ENCODE peak calls at places on chromosomes 4 and X, in nine cellular contexts. One of them, this sample, is unnamed.

GRCh38 chrX:46327229-46328081 is 217.8 kb downstream of the ZNF674 start:
- DNase-seq in A549: peak
- DNase-seq in testis: peak
- DNase-seq in IMR-90: no peak
- DNase-seq in right lobe of liver: peak
- DNase-seq in upper lobe of left lung: peak
- DNase-seq in breast epithelium: peak
- DNase-seq in lower leg skin: no peak
- DNase-seq in tibial nerve: no peak
- DNase-seq in this sample: no peak

GRCh38 chr4:113476800-113477199 is 284.7 kb downstream of the CAMK2D start:
- DNase-seq in A549: no peak
- DNase-seq in testis: no peak
- DNase-seq in IMR-90: peak
- DNase-seq in right lobe of liver: no peak
- DNase-seq in upper lobe of left lung: no peak
- DNase-seq in breast epithelium: no peak
- DNase-seq in lower leg skin: no peak
- DNase-seq in tibial nerve: no peak
- DNase-seq in this sample: no peak

GRCh38 chr4:108543359-108543968 is 76.9 kb upstream of the RPL34 start:
- DNase-seq in A549: no peak
- DNase-seq in testis: no peak
- DNase-seq in IMR-90: no peak
- DNase-seq in right lobe of liver: no peak
- DNase-seq in upper lobe of left lung: no peak
- DNase-seq in breast epithelium: no peak
- DNase-seq in lower leg skin: no peak
- DNase-seq in tibial nerve: no peak
- DNase-seq in this sample: no peak

GRCh38 chrX:100410083-100410590 is at the start of gene PCDH19:
- DNase-seq in A549: peak
- DNase-seq in testis: peak
- DNase-seq in IMR-90: peak
- DNase-seq in right lobe of liver: peak
- DNase-seq in upper lobe of left lung: no peak
- DNase-seq in breast epithelium: no peak
- DNase-seq in lower leg skin: no peak
- DNase-seq in tibial nerve: peak
- DNase-seq in this sample: peak

GRCh38 chr4:129344058-129344457 is 248.1 kb downstream of the C4orf33 start:
- DNase-seq in A549: peak
- DNase-seq in testis: peak
- DNase-seq in IMR-90: peak
- DNase-seq in right lobe of liver: no peak
- DNase-seq in upper lobe of left lung: peak
- DNase-seq in breast epithelium: no peak
- DNase-seq in lower leg skin: no peak
- DNase-seq in tibial nerve: no peak
- DNase-seq in this sample: peak

GRCh38 chrX:74535211-74535621 is 79.2 kb downstream of the RLIM start:
- DNase-seq in A549: no peak
- DNase-seq in testis: peak
- DNase-seq in IMR-90: peak
- DNase-seq in right lobe of liver: no peak
- DNase-seq in upper lobe of left lung: peak
- DNase-seq in breast epithelium: no peak
- DNase-seq in lower leg skin: no peak
- DNase-seq in tibial nerve: no peak
- DNase-seq in this sample: peak

GRCh38 chrX:121581885-121582284 is 534.5 kb downstream of the GLUD2 start:
- DNase-seq in A549: no peak
- DNase-seq in testis: no peak
- DNase-seq in IMR-90: no peak
- DNase-seq in right lobe of liver: no peak
- DNase-seq in upper lobe of left lung: no peak
- DNase-seq in breast epithelium: no peak
- DNase-seq in lower leg skin: no peak
- DNase-seq in tibial nerve: no peak
- DNase-seq in this sample: no peak

GRCh38 chrX:115337735-115338134 is 48.2 kb downstream of the LUZP4 start:
- DNase-seq in A549: no peak
- DNase-seq in testis: no peak
- DNase-seq in IMR-90: peak
- DNase-seq in right lobe of liver: no peak
- DNase-seq in upper lobe of left lung: no peak
- DNase-seq in breast epithelium: no peak
- DNase-seq in lower leg skin: no peak
- DNase-seq in tibial nerve: no peak
- DNase-seq in this sample: no peak

GRCh38 chr4:102439835-102440234 is 61.3 kb upstream of the NFKB1 start:
- DNase-seq in A549: peak
- DNase-seq in testis: no peak
- DNase-seq in IMR-90: peak
- DNase-seq in right lobe of liver: no peak
- DNase-seq in upper lobe of left lung: no peak
- DNase-seq in breast epithelium: no peak
- DNase-seq in lower leg skin: no peak
- DNase-seq in tibial nerve: no peak
- DNase-seq in this sample: peak

GRCh38 chr4:3322059-3322550 is 29.3 kb downstream of the RGS12 start:
- DNase-seq in A549: no peak
- DNase-seq in testis: no peak
- DNase-seq in IMR-90: peak
- DNase-seq in right lobe of liver: no peak
- DNase-seq in upper lobe of left lung: no peak
- DNase-seq in breast epithelium: no peak
- DNase-seq in lower leg skin: peak
- DNase-seq in tibial nerve: no peak
- DNase-seq in this sample: no peak

GRCh38 chr4:15740764-15741404 is 37.2 kb upstream of the CD38 start:
- DNase-seq in A549: no peak
- DNase-seq in testis: no peak
- DNase-seq in IMR-90: no peak
- DNase-seq in right lobe of liver: peak
- DNase-seq in upper lobe of left lung: no peak
- DNase-seq in breast epithelium: no peak
- DNase-seq in lower leg skin: no peak
- DNase-seq in tibial nerve: no peak
- DNase-seq in this sample: no peak

GRCh38 chrX:69128573-69128972 is 36.7 kb downstream of the PJA1 start:
- DNase-seq in A549: no peak
- DNase-seq in testis: peak
- DNase-seq in IMR-90: no peak
- DNase-seq in right lobe of liver: no peak
- DNase-seq in upper lobe of left lung: no peak
- DNase-seq in breast epithelium: no peak
- DNase-seq in lower leg skin: no peak
- DNase-seq in tibial nerve: no peak
- DNase-seq in this sample: no peak

GRCh38 chr4:159105761-159106243 is 2.9 kb downstream of the RAPGEF2 start:
- DNase-seq in A549: no peak
- DNase-seq in testis: no peak
- DNase-seq in IMR-90: peak
- DNase-seq in right lobe of liver: no peak
- DNase-seq in upper lobe of left lung: no peak
- DNase-seq in breast epithelium: no peak
- DNase-seq in lower leg skin: no peak
- DNase-seq in tibial nerve: no peak
- DNase-seq in this sample: peak

GRCh38 chrX:26851981-26852380 is 611.2 kb downstream of the PPP4R3C start:
- DNase-seq in A549: no peak
- DNase-seq in testis: no peak
- DNase-seq in IMR-90: no peak
- DNase-seq in right lobe of liver: no peak
- DNase-seq in upper lobe of left lung: no peak
- DNase-seq in breast epithelium: no peak
- DNase-seq in lower leg skin: no peak
- DNase-seq in tibial nerve: no peak
- DNase-seq in this sample: no peak

GRCh38 chrX:10433296-10433965 is 187.0 kb downstream of the MID1 start:
- DNase-seq in A549: no peak
- DNase-seq in testis: no peak
- DNase-seq in IMR-90: no peak
- DNase-seq in right lobe of liver: no peak
- DNase-seq in upper lobe of left lung: no peak
- DNase-seq in breast epithelium: no peak
- DNase-seq in lower leg skin: no peak
- DNase-seq in tibial nerve: no peak
- DNase-seq in this sample: no peak

GRCh38 chrX:42755820-42756219 is 22.1 kb downstream of the PPP1R2C start:
- DNase-seq in A549: peak
- DNase-seq in testis: peak
- DNase-seq in IMR-90: peak
- DNase-seq in right lobe of liver: no peak
- DNase-seq in upper lobe of left lung: peak
- DNase-seq in breast epithelium: peak
- DNase-seq in lower leg skin: peak
- DNase-seq in tibial nerve: peak
- DNase-seq in this sample: no peak

DNA sequence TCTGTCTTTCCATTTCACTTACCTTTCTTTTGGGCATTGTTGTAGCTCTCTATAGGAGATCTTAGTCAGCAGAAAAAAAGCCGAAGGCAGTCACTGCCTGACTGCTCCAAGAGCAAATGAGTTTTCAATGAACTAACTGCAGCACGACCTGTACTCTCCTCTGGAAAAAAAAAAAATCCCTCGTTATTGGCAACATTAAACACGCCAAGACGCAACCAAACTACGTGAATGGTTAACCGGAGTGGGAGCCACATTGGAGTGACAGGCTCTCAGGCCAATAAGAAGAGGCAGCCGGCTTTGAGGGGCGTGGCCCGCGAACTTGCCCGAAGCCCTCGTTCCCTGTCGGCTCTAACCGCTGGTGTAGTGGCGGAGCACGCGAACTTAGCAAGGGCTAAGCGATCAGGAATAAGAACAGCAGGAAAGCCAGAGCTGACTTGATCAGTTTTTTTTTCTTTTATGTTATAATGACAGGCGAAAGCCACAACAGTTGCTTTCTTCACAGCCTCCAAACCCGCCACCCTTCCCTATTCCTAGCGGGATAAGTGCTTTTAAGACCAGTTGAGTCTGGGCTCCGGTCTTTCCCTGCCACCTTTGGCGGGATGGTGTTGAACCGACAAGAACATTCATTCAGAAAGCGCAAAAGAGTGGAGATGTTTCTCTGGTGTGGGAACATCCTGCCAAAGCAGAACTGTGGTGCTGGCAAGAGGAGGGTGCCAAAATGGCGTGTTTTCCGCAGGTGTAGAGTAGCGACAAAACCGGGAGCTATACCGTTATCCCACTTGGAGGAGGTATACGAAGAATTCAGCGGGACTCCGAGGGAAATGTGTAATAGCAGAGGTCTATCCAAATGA is 80.0 kb downstream of the HMGN5 start:
- DNase-seq in A549: peak
- DNase-seq in testis: peak
- DNase-seq in IMR-90: peak
- DNase-seq in right lobe of liver: peak
- DNase-seq in upper lobe of left lung: peak
- DNase-seq in breast epithelium: peak
- DNase-seq in lower leg skin: peak
- DNase-seq in tibial nerve: peak
- DNase-seq in this sample: peak
- TF ChIP-seq POLR2A in A549: no peak
- TF ChIP-seq POLR2A in testis: no peak
- TF ChIP-seq POLR2A in IMR-90: no peak
- TF ChIP-seq POLR2A in right lobe of liver: peak
- TF ChIP-seq POLR2A in upper lobe of left lung: no peak
- TF ChIP-seq POLR2A in breast epithelium: no peak
- TF ChIP-seq POLR2A in lower leg skin: no peak
- TF ChIP-seq POLR2A in tibial nerve: peak
- TF ChIP-seq POLR2A in this sample: peak

GRCh38 chr4:132330994-132331393 is 818.1 kb upstream of the PCDH10 start:
- DNase-seq in A549: no peak
- DNase-seq in testis: no peak
- DNase-seq in IMR-90: no peak
- DNase-seq in right lobe of liver: no peak
- DNase-seq in upper lobe of left lung: no peak
- DNase-seq in breast epithelium: no peak
- DNase-seq in lower leg skin: no peak
- DNase-seq in tibial nerve: no peak
- DNase-seq in this sample: no peak

GRCh38 chr4:132334081-132334480 is 815.0 kb upstream of the PCDH10 start:
- DNase-seq in A549: no peak
- DNase-seq in testis: no peak
- DNase-seq in IMR-90: peak
- DNase-seq in right lobe of liver: no peak
- DNase-seq in upper lobe of left lung: no peak
- DNase-seq in breast epithelium: no peak
- DNase-seq in lower leg skin: no peak
- DNase-seq in tibial nerve: no peak
- DNase-seq in this sample: no peak

GRCh38 chr4:132328761-132329160 is 820.3 kb upstream of the PCDH10 start:
- DNase-seq in A549: no peak
- DNase-seq in testis: no peak
- DNase-seq in IMR-90: peak
- DNase-seq in right lobe of liver: no peak
- DNase-seq in upper lobe of left lung: no peak
- DNase-seq in breast epithelium: no peak
- DNase-seq in lower leg skin: no peak
- DNase-seq in tibial nerve: no peak
- DNase-seq in this sample: no peak

GRCh38 chr4:132332932-132333722 is 816.0 kb upstream of the PCDH10 start:
- DNase-seq in A549: peak
- DNase-seq in testis: no peak
- DNase-seq in IMR-90: no peak
- DNase-seq in right lobe of liver: no peak
- DNase-seq in upper lobe of left lung: no peak
- DNase-seq in breast epithelium: no peak
- DNase-seq in lower leg skin: no peak
- DNase-seq in tibial nerve: no peak
- DNase-seq in this sample: no peak

GRCh38 chr4:132333723-132334045 is 815.4 kb upstream of the PCDH10 start:
- DNase-seq in A549: no peak
- DNase-seq in testis: no peak
- DNase-seq in IMR-90: peak
- DNase-seq in right lobe of liver: no peak
- DNase-seq in upper lobe of left lung: no peak
- DNase-seq in breast epithelium: no peak
- DNase-seq in lower leg skin: no peak
- DNase-seq in tibial nerve: no peak
- DNase-seq in this sample: no peak
- TF ChIP-seq POLR2A in A549: no peak
- TF ChIP-seq POLR2A in testis: no peak
- TF ChIP-seq POLR2A in IMR-90: no peak
- TF ChIP-seq POLR2A in right lobe of liver: no peak
- TF ChIP-seq POLR2A in upper lobe of left lung: no peak
- TF ChIP-seq POLR2A in breast epithelium: no peak
- TF ChIP-seq POLR2A in lower leg skin: no peak
- TF ChIP-seq POLR2A in tibial nerve: no peak
- TF ChIP-seq POLR2A in this sample: no peak

GRCh38 chrX:71067727-71068051 is 445 bp downstream of the SNX12 start:
- DNase-seq in A549: no peak
- DNase-seq in testis: peak
- DNase-seq in IMR-90: no peak
- DNase-seq in right lobe of liver: no peak
- DNase-seq in upper lobe of left lung: no peak
- DNase-seq in breast epithelium: no peak
- DNase-seq in lower leg skin: no peak
- DNase-seq in tibial nerve: no peak
- DNase-seq in this sample: no peak
- TF ChIP-seq POLR2A in A549: no peak
- TF ChIP-seq POLR2A in testis: no peak
- TF ChIP-seq POLR2A in IMR-90: no peak
- TF ChIP-seq POLR2A in right lobe of liver: no peak
- TF ChIP-seq POLR2A in upper lobe of left lung: no peak
- TF ChIP-seq POLR2A in breast epithelium: no peak
- TF ChIP-seq POLR2A in lower leg skin: no peak
- TF ChIP-seq POLR2A in tibial nerve: no peak
- TF ChIP-seq POLR2A in this sample: no peak

GRCh38 chr4:184792334-184792733 is 33.4 kb downstream of the ACSL1 start:
- DNase-seq in A549: no peak
- DNase-seq in testis: no peak
- DNase-seq in IMR-90: no peak
- DNase-seq in right lobe of liver: no peak
- DNase-seq in upper lobe of left lung: no peak
- DNase-seq in breast epithelium: no peak
- DNase-seq in lower leg skin: no peak
- DNase-seq in tibial nerve: no peak
- DNase-seq in this sample: no peak
- TF ChIP-seq POLR2A in A549: no peak
- TF ChIP-seq POLR2A in testis: no peak
- TF ChIP-seq POLR2A in IMR-90: no peak
- TF ChIP-seq POLR2A in right lobe of liver: no peak
- TF ChIP-seq POLR2A in upper lobe of left lung: no peak
- TF ChIP-seq POLR2A in breast epithelium: no peak
- TF ChIP-seq POLR2A in lower leg skin: no peak
- TF ChIP-seq POLR2A in tibial nerve: no peak
- TF ChIP-seq POLR2A in this sample: no peak